ENCODE peak calls at places on chromosomes 7 and 10, in eight cellular contexts. X is IMR-90; T is A549; S is CD8-positive, alpha-beta T cell; R is gastrocnemius medialis; F is testis; W is psoas muscle; N is left ventricle myocardium inferior. J is an unnamed sample. For H3K4me1, the result is how much of the 10 kb centered on the place peaks cover.

GRCh38 chr10:132415956-132416355 is 19.0 kb downstream of the PWWP2B start:
- DNase-seq in X (no peak), T (no peak), S (no peak), R (no peak), F (no peak), W (no peak), N (no peak), J (no peak)

GRCh38 chr10:13614530-13615332 is 28.0 kb downstream of the PRPF18 start:
- DNase-seq in X (peak), T (peak), S (no peak), R (no peak), F (no peak), W (no peak), N (no peak), J (no peak)

GRCh38 chr10:992523-993340 is 4.5 kb downstream of the GTPBP4 start:
- DNase-seq in X (no peak), T (no peak), S (no peak), R (no peak), F (no peak), W (no peak), N (no peak), J (no peak)

GRCh38 chr10:103232772-103233488 is 12.8 kb upstream of the RPEL1 start:
- DNase-seq in X (peak), T (peak), S (no peak), R (no peak), F (no peak), W (no peak), N (no peak), J (no peak)

GRCh38 chr7:105829681-105830322 is 46.6 kb downstream of the ATXN7L1 start:
- DNase-seq in X (peak), T (no peak), S (no peak), R (no peak), F (no peak), W (no peak), N (no peak), J (no peak)

GRCh38 chr7:25619963-25620799 is 391.9 kb upstream of the NPVF start:
- DNase-seq in X (no peak), T (no peak), S (no peak), R (peak), F (peak), W (peak), N (peak), J (no peak)

GRCh38 chr10:99341860-99342517 is 12.8 kb downstream of the CNNM1 start:
- DNase-seq in X (peak), T (no peak), S (no peak), R (no peak), F (no peak), W (no peak), N (no peak), J (no peak)

GRCh38 chr7:114539575-114539974 is 125.0 kb downstream of the FOXP2 start:
- DNase-seq in X (peak), T (peak), S (no peak), R (no peak), F (peak), W (no peak), N (no peak), J (no peak)

GRCh38 chr10:114571316-114571999 is 86.6 kb downstream of the ABLIM1 start:
- DNase-seq in X (no peak), T (no peak), S (no peak), R (no peak), F (no peak), W (no peak), N (no peak), J (no peak)

GRCh38 chr7:137619181-137619580 is 227.6 kb downstream of the DGKI start:
- DNase-seq in X (no peak), T (no peak), S (no peak), R (no peak), F (no peak), W (no peak), N (no peak), J (no peak)

GRCh38 chr7:460374-461117 is 59.1 kb downstream of the PDGFA start:
- DNase-seq in X (peak), T (no peak), S (no peak), R (no peak), F (no peak), W (no peak), N (no peak), J (no peak)

GRCh38 chr10:110992011-110992800 is 72.8 kb downstream of the SHOC2 start:
- DNase-seq in X (peak), T (no peak), S (no peak), R (no peak), F (peak), W (no peak), N (no peak), J (no peak)

GRCh38 chr7:111931016-111931517 is 275.1 kb downstream of the DOCK4 start:
- DNase-seq in X (peak), T (no peak), S (no peak), R (no peak), F (no peak), W (no peak), N (no peak), J (no peak)

GRCh38 chr7:1664711-1665591 is 5.1 kb upstream of the ELFN1 start:
- DNase-seq in X (peak), T (peak), S (peak), R (no peak), F (peak), W (peak), N (peak), J (no peak)

GRCh38 chr10:79128923-79129305 is 60.1 kb downstream of the ZMIZ1 start:
- DNase-seq in X (no peak), T (no peak), S (no peak), R (no peak), F (no peak), W (no peak), N (no peak), J (no peak)

GRCh38 chr7:93298671-93299070 is 66.5 kb downstream of the VPS50 start:
- DNase-seq in X (peak), T (no peak), S (no peak), R (no peak), F (no peak), W (no peak), N (no peak), J (no peak)

GRCh38 chr10:78963074-78964034 is 105.4 kb upstream of the ZMIZ1 start:
- DNase-seq in X (no peak), T (no peak), S (no peak), R (no peak), F (no peak), W (no peak), N (peak), J (no peak)

GRCh38 chr10:91006001-91006751 is 85.3 kb upstream of the ANKRD1 start:
- DNase-seq in X (peak), T (peak), S (peak), R (peak), F (peak), W (peak), N (no peak), J (peak)

GRCh38 chr7:27183682-27184341 is 1.2 kb downstream of the HOXA11 start:
- DNase-seq in X (no peak), T (no peak), S (no peak), R (no peak), F (no peak), W (no peak), N (no peak), J (no peak)

GRCh38 chr10:4170181-4170580 is 385.2 kb upstream of the KLF6 start:
- DNase-seq in X (no peak), T (no peak), S (no peak), R (no peak), F (no peak), W (no peak), N (no peak), J (no peak)

GRCh38 chr10:4162571-4163286 is 377.7 kb upstream of the KLF6 start:
- DNase-seq in X (no peak), T (no peak), S (no peak), R (peak), F (no peak), W (no peak), N (no peak), J (no peak)

GRCh38 chr10:4170633-4171314 is 385.8 kb upstream of the KLF6 start:
- DNase-seq in X (no peak), T (no peak), S (no peak), R (no peak), F (no peak), W (no peak), N (no peak), J (no peak)

GRCh38 chr10:4169448-4169847 is 384.4 kb upstream of the KLF6 start:
- DNase-seq in X (no peak), T (no peak), S (no peak), R (no peak), F (no peak), W (no peak), N (no peak), J (no peak)

GRCh38 chr10:4167216-4167615 is 382.2 kb upstream of the KLF6 start:
- DNase-seq in X (no peak), T (no peak), S (no peak), R (no peak), F (no peak), W (no peak), N (no peak), J (no peak)
- H3K4me1 ChIP-seq in X (under half), T (under half), S (under half), R (under half), F (under half), W (under half), N (under half), J (under half)

GRCh38 chr10:44386546-44387052 is 1.7 kb upstream of the CXCL12 start:
- DNase-seq in X (peak), T (peak), S (no peak), R (no peak), F (peak), W (peak), N (peak), J (no peak)
- TF ChIP-seq CTCF in X (peak), T (peak), S (peak), R (peak), F (peak), W (peak), N (peak), J (peak)

DNA sequence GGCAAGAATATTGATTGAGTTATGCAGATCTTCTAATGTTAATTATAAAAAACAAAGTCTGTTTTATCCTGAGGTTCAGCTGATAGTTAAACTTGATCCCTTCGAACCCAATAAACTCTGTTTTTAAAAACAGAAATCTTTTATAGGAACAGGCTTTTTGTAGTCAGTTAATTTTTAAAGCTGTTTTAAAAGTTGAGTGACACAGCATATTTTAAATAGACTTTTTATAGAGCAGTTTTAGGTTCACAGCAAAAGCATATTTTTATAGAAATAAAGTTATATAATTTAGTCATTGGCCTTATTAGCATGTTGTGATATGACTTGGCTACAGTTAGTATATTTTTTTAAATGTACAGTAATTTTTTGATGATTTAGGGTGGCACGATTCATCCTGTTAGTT is 11.1 kb downstream of the FOXK1 start:
- DNase-seq in X (no peak), T (no peak), S (no peak), R (no peak), F (no peak), W (no peak), N (no peak), J (no peak)
- H3K4me1 ChIP-seq in X (under half), T (under half), S (under half), R (half or more), F (under half), W (half or more), N (half or more), J (under half)

GRCh38 chr7:134478707-134479106 is 19.8 kb upstream of the AKR1B1 start:
- DNase-seq in X (peak), T (no peak), S (no peak), R (no peak), F (no peak), W (no peak), N (no peak), J (no peak)
- TF ChIP-seq CTCF in X (peak), T (peak), S (no peak), R (no peak), F (no peak), W (no peak), N (no peak), J (no peak)

GRCh38 chr7:41584746-41585145 is 118.1 kb downstream of the INHBA start:
- DNase-seq in X (peak), T (no peak), S (no peak), R (no peak), F (no peak), W (no peak), N (no peak), J (no peak)
- H3K4me1 ChIP-seq in X (under half), T (under half), S (under half), R (under half), F (under half), W (under half), N (under half), J (under half)

GRCh38 chr7:151411551-151411950 is 1.7 kb upstream of the WDR86 start:
- DNase-seq in X (no peak), T (no peak), S (no peak), R (no peak), F (no peak), W (no peak), N (no peak), J (no peak)
- TF ChIP-seq CTCF in X (no peak), T (no peak), S (no peak), R (no peak), F (no peak), W (no peak), N (no peak), J (no peak)

GRCh38 chr7:139103057-139103820 is 6.3 kb downstream of the ZC3HAV1 start:
- DNase-seq in X (no peak), T (no peak), S (no peak), R (no peak), F (no peak), W (no peak), N (no peak), J (no peak)

GRCh38 chr7:139094596-139094995 is 14.9 kb downstream of the ZC3HAV1 start:
- DNase-seq in X (peak), T (no peak), S (no peak), R (no peak), F (peak), W (no peak), N (no peak), J (no peak)

GRCh38 chr7:139095194-139095659 is 14.3 kb downstream of the ZC3HAV1 start:
- DNase-seq in X (no peak), T (no peak), S (peak), R (no peak), F (peak), W (no peak), N (no peak), J (no peak)

GRCh38 chr7:139094030-139094429 is 15.5 kb downstream of the ZC3HAV1 start:
- DNase-seq in X (no peak), T (no peak), S (no peak), R (no peak), F (no peak), W (no peak), N (no peak), J (no peak)

DNA sequence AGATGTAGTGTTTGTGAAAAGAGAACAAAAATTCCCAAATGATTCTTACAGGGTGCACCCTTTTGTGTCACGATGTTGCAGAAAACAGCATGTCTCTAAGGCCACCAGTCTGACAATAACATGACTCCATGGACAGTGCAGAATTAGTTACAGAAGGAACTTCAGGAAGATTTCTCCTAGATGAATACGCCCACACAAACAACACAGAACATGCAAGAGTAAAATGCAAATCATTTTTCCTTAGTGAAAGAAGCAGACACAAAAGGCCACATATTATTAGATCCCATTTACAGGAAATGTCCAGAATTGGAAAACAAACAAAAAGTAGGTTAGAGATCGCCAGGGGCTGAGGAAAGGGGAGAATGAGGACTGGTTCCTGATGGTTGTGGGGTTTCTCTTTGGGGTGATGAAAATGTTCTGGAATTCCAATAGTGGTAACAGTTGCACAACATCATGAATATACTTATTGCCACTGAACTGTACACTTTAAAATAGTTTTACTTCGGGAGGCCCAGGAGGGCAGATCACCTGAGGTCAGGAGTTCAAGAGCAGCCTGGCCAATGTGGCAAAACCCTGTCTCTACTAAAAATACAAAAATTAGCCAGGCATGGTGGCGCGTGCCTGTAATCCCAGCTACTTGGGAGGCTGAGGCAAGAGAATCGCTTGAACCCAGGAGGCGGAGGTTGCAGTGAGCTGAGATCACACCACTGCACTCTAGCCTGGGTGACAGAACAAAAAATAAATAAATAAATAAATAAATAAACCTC is 10.2 kb downstream of the ZC3HAV1 start:
- DNase-seq in X (peak), T (no peak), S (no peak), R (no peak), F (no peak), W (no peak), N (no peak), J (no peak)
- H3K4me1 ChIP-seq in X (under half), T (under half), S (half or more), R (under half), F (under half), W (under half), N (under half), J (under half)

DNA sequence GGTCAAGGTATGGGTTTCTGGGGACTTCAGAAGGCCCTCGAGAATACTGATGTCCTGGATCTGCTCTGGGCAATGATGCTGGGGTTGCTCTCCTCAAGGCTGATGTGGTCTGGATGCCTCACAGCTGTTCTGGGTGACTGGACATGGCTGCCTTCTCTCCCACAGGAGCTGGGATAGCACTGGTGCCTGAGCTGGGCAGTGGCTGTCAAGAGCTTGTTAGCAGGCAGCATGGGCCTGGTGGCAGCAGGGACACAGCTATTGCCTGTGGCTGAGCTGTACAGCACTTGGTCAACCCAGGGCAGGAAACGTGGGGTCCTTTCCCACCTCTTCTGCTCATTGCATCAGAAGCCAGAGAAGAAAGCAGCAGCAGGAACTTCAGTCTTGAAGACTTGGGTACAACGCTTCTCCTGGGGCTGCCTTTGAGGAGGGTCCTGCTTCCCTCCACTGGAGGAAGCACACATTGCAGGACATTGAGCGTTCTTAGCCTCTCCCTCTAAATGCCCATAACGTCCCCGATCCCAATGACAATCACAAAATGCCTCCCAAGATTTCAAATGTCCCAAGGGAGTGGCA is 13.0 kb downstream of the ADCYAP1R1 start:
- DNase-seq in X (no peak), T (no peak), S (no peak), R (no peak), F (no peak), W (no peak), N (peak), J (no peak)
- TF ChIP-seq CTCF in X (no peak), T (no peak), S (no peak), R (no peak), F (no peak), W (no peak), N (no peak), J (no peak)

J was measured in lung.